ENCODE peak calls at places on chromosome 13, in ten cellular contexts. Z, F, G, D, J, N, M, S, V and W are unnamed samples.

GRCh38 chr13:59112375-59112774 is 1051.4 kb downstream of the DIAPH3 start:
- DNase-seq in Z (no peak), F (no peak), G (no peak), D (peak; percentile 11), J (no peak), N (no peak), M (peak; percentile 0), S (peak; percentile 5), V (no peak), W (no peak)

GRCh38 chr13:79482271-79482970 is 1.5 kb downstream of the NDFIP2 start:
- DNase-seq in Z (no peak), F (no peak), G (no peak), D (no peak), J (no peak), N (no peak), M (no peak), S (no peak), V (no peak), W (no peak)

GRCh38 chr13:30905932-30906383 is at the start of gene MEDAG:
- DNase-seq in Z (no peak), F (no peak), G (no peak), D (peak; percentile 17), J (no peak), N (peak; percentile 37), M (no peak), S (no peak), V (no peak), W (no peak)

GRCh38 chr13:88376762-88377388 is 705.7 kb downstream of the SLITRK5 start:
- DNase-seq in Z (no peak), F (no peak), G (no peak), D (no peak), J (no peak), N (no peak), M (no peak), S (no peak), V (no peak), W (no peak)

GRCh38 chr13:114124921-114125320 is 7.5 kb downstream of the RASA3 start:
- DNase-seq in Z (no peak), F (no peak), G (no peak), D (no peak), J (no peak), N (no peak), M (no peak), S (no peak), V (no peak), W (no peak)

GRCh38 chr13:102983496-102983895 is 82.7 kb downstream of the SLC10A2 start:
- DNase-seq in Z (no peak), F (no peak), G (no peak), D (no peak), J (no peak), N (no peak), M (no peak), S (no peak), V (no peak), W (no peak)

GRCh38 chr13:41389580-41389979 is 67.8 kb upstream of the RGCC start:
- DNase-seq in Z (no peak), F (no peak), G (no peak), D (no peak), J (no peak), N (no peak), M (no peak), S (no peak), V (no peak), W (no peak)

GRCh38 chr13:26497991-26498423 is 59.5 kb upstream of the WASF3 start:
- DNase-seq in Z (no peak), F (no peak), G (no peak), D (no peak), J (no peak), N (no peak), M (no peak), S (no peak), V (no peak), W (no peak)

GRCh38 chr13:102817241-102817640 is 18.3 kb downstream of the BIVM start:
- DNase-seq in Z (no peak), F (no peak), G (no peak), D (no peak), J (no peak), N (no peak), M (no peak), S (no peak), V (no peak), W (no peak)

GRCh38 chr13:109787135-109787954 is 962 bp upstream of the IRS2 start:
- DNase-seq in Z (no peak), F (no peak), G (no peak), D (peak; percentile 36), J (no peak), N (peak; percentile 56), M (no peak), S (peak; percentile 73), V (peak; percentile 56), W (peak; percentile 47)

GRCh38 chr13:109785141-109785891 is 1.1 kb downstream of the IRS2 start:
- DNase-seq in Z (no peak), F (no peak), G (no peak), D (peak; percentile 44), J (no peak), N (peak; percentile 44), M (no peak), S (peak; percentile 47), V (no peak), W (peak; percentile 61)

GRCh38 chr13:109785892-109786450 is 412 bp downstream of the IRS2 start:
- DNase-seq in Z (no peak), F (no peak), G (no peak), D (no peak), J (no peak), N (no peak), M (no peak), S (peak; percentile 70), V (peak; percentile 8), W (no peak)

GRCh38 chr13:109784590-109785140 is 1.7 kb downstream of the IRS2 start:
- DNase-seq in Z (no peak), F (peak; percentile 75), G (no peak), D (peak; percentile 80), J (no peak), N (peak; percentile 43), M (no peak), S (peak; percentile 88), V (no peak), W (peak; percentile 85)

GRCh38 chr13:109786457-109787134 is at the start of gene IRS2:
- DNase-seq in Z (no peak), F (peak; percentile 97), G (peak; percentile 61), D (peak; percentile 95), J (peak; percentile 81), N (peak; percentile 95), M (no peak), S (peak; percentile 95), V (peak; percentile 89), W (peak; percentile 95)
- TF ChIP-seq POLR2AphosphoS5 in Z (no peak), F (peak; percentile 96), G (peak; percentile 99), D (peak; percentile 99), J (peak; percentile 98), N (peak; percentile 96), M (peak; percentile 60), S (peak; percentile 98), V (peak; percentile 59), W (peak; percentile 99)

DNA sequence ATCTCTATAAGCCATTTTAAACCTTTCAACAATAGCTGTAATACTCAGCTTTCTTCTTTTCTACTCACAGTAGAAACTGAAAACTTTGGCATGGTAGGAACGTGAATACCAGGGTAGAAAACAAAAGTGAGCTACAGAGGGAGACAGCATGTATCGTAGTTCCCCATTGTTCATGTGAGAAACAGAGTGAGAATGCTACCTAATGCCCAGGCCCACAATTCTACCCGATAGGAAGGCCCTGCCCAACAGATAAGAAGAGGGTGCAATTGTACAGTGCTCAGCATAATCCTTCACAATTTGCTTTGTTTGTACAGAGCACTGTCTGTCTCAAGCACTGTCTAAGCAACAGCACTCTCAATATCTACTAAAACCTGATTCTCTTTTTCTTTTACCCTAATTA is 322.4 kb downstream of the EFNB2 start:
- DNase-seq in Z (no peak), F (no peak), G (no peak), D (no peak), J (peak; percentile 4), N (no peak), M (no peak), S (no peak), V (no peak), W (no peak)
- H3K27ac ChIP-seq in Z (no peak overlapping the region), F (no peak overlapping the region), G (no peak overlapping the region), D (no peak overlapping the region), J (peak overlapping the region; percentile 57), N (no peak overlapping the region), M (no peak overlapping the region), S (no peak overlapping the region), V (no peak overlapping the region), W (no peak overlapping the region)

DNA sequence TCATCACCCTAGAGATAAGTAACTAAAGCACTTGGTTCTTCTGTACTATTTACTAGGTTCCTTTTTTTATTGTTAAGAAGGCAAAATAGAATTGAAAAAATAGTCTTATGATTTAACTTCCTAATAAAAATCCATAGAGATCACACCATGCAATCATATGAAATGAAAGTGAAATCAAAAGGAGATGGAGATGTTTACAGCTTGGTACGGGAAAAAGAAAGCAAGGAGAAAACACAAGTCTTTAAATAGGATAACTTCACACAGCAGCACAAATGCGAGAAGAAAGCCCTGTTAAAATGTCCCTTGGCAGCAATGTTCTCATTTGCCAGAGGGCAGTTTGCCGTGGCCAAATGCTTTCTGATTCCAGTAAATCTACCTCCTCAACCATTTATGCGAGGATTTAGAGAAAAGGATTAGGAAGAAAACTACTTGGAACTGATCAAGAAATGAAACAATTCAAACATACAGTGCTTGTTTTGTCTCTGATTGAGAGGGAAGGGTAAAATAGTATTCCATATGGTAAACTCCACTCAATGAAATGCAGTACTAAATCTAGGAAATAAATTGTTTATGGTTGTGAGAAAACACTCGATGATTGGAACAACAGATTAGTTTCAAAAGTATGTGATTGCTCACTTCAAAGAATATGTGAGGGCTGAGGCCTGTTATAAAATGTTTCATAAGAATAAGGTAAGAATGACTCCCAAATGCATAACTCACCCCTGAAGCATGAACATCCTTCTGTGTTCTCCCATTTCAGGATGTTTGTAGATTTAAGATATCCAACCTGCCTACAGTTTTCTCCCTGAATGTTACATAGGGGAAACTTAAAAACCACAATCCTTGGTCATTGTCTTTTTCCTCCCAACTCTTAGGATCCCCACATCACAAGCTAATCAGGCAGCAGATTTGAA is 487.8 kb downstream of the DACH1 start:
- DNase-seq in Z (no peak), F (no peak), G (no peak), D (no peak), J (no peak), N (no peak), M (no peak), S (no peak), V (no peak), W (no peak)
- H3K4me3 ChIP-seq in Z (no peak overlapping the region), F (peak overlapping the region; percentile 6), G (no peak overlapping the region), D (no peak overlapping the region), J (no peak overlapping the region), N (peak overlapping the region; percentile 21), M (no peak overlapping the region), S (no peak overlapping the region), V (no peak overlapping the region), W (peak overlapping the region; percentile 2)

DNA sequence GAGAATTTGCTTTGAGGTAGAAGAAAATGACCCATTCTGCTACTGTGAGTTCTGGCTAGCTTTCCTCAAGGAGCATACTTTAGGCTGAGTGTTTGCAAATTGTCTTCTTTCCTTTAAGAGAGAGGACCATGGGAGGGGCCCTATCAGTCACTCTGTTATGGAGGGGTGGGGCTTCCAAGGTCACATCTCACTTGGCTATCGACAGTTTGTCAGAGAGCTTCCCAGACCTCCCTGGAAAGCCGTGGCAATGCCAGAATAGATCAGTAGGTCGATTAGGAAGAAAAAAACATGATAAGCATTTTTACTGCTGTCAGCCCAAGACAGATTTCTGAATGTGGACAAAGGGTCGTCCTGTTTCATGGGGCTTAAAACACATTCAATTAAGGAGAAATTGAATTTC is 93.3 kb downstream of the OXGR1 start:
- DNase-seq in Z (no peak), F (no peak), G (no peak), D (no peak), J (no peak), N (no peak), M (no peak), S (peak; percentile 13), V (no peak), W (no peak)
- TF ChIP-seq POLR2AphosphoS5 in Z (no peak), F (no peak), G (no peak), D (no peak), J (no peak), N (no peak), M (no peak), S (no peak), V (no peak), W (no peak)